ENCODE peak calls at places on chromosomes 7 and 10, in four cellular contexts. J is HepG2, M is K562, Z is SK-N-SH. Y is an unnamed sample.

GRCh38 chr10:72240371-72240770 is 24.3 kb upstream of the ASCC1 start:
- DNase-seq in J (no peak), M (no peak), Z (no peak), Y (no peak)

GRCh38 chr7:156612930-156613329 is 27.6 kb upstream of the RNF32 start:
- DNase-seq in J (no peak), M (no peak), Z (no peak), Y (peak; percentile 55)

GRCh38 chr10:58775960-58776574 is 263.4 kb downstream of the BICC1 start:
- DNase-seq in J (no peak), M (no peak), Z (no peak), Y (no peak)

GRCh38 chr10:127888526-127889312 is 4.0 kb downstream of the CLRN3 start:
- DNase-seq in J (no peak), M (no peak), Z (no peak), Y (no peak)

GRCh38 chr10:102822222-102822621 is 15.0 kb downstream of the CYP17A1 start:
- DNase-seq in J (no peak), M (no peak), Z (no peak), Y (no peak)

GRCh38 chr7:154480817-154481216 is 428.6 kb downstream of the DPP6 start:
- DNase-seq in J (no peak), M (no peak), Z (no peak), Y (no peak)

GRCh38 chr10:53536322-53536721 is 763.7 kb upstream of the MBL2 start:
- DNase-seq in J (no peak), M (no peak), Z (no peak), Y (no peak)

GRCh38 chr10:118504044-118504944 is 91.2 kb downstream of the PRLHR start:
- DNase-seq in J (no peak), M (peak; percentile 41), Z (no peak), Y (no peak)

GRCh38 chr10:73044378-73045285 is 52.0 kb downstream of the P4HA1 start:
- DNase-seq in J (no peak), M (no peak), Z (no peak), Y (no peak)

GRCh38 chr10:110005716-110006115 is 2.1 kb upstream of the ADD3 start:
- DNase-seq in J (peak; percentile 35), M (no peak), Z (peak; percentile 10), Y (no peak)

GRCh38 chr7:2711895-2712675 is 24.1 kb downstream of the AMZ1 start:
- DNase-seq in J (no peak), M (no peak), Z (no peak), Y (no peak)

GRCh38 chr10:61828034-61828433 is 73.5 kb upstream of the ARID5B start:
- DNase-seq in J (no peak), M (no peak), Z (no peak), Y (no peak)

GRCh38 chr10:106311590-106311989 is 852.9 kb downstream of the SORCS1 start:
- DNase-seq in J (no peak), M (no peak), Z (no peak), Y (no peak)

GRCh38 chr10:72506474-72506873 is 119.4 kb downstream of the MICU1 start:
- DNase-seq in J (no peak), M (no peak), Z (no peak), Y (no peak)

GRCh38 chr10:132395704-132396494 is 1.1 kb upstream of the PWWP2B start:
- DNase-seq in J (peak; percentile 62), M (peak; percentile 43), Z (peak; percentile 73), Y (no peak)

GRCh38 chr7:1662101-1662500 is 8.0 kb upstream of the ELFN1 start:
- DNase-seq in J (peak; percentile 14), M (no peak), Z (peak; percentile 10), Y (no peak)

GRCh38 chr10:117241541-117242462 is 888 bp downstream of the SLC18A2 start:
- DNase-seq in J (no peak), M (peak; percentile 21), Z (peak; percentile 75), Y (no peak)

GRCh38 chr7:112422842-112423496 is 27.3 kb upstream of the IFRD1 start:
- DNase-seq in J (peak; percentile 89), M (peak; percentile 88), Z (no peak), Y (no peak)

GRCh38 chr7:25951414-25952276 is 200.4 kb upstream of the NFE2L3 start:
- DNase-seq in J (no peak), M (peak; percentile 95), Z (peak; percentile 39), Y (no peak)

GRCh38 chr7:158858592-158859503 is 2.5 kb downstream of the DYNC2I1 start:
- DNase-seq in J (no peak), M (no peak), Z (no peak), Y (no peak)

GRCh38 chr7:18626086-18626485 is 130.5 kb downstream of the HDAC9 start:
- DNase-seq in J (no peak), M (no peak), Z (no peak), Y (no peak)

GRCh38 chr7:92813390-92814024 is 22.9 kb downstream of the CDK6 start:
- DNase-seq in J (no peak), M (no peak), Z (no peak), Y (peak; percentile 82)

GRCh38 chr7:34523233-34523918 is 134.6 kb upstream of the NPSR1 start:
- DNase-seq in J (no peak), M (no peak), Z (no peak), Y (no peak)

GRCh38 chr7:137715101-137715500 is 131.7 kb downstream of the DGKI start:
- DNase-seq in J (no peak), M (no peak), Z (no peak), Y (no peak)

GRCh38 chr10:4344544-4344994 is 481.4 kb upstream of the AKR1E2 start:
- DNase-seq in J (no peak), M (no peak), Z (no peak), Y (no peak)

GRCh38 chr10:50510517-50511473 is 113.0 kb downstream of the SGMS1 start:
- DNase-seq in J (no peak), M (no peak), Z (no peak), Y (no peak)

GRCh38 chr7:47578581-47579270 is 3.2 kb downstream of the TNS3 start:
- DNase-seq in J (peak; percentile 62), M (no peak), Z (no peak), Y (no peak)

GRCh38 chr7:27066148-27066547 is 29.7 kb downstream of the HOXA1 start:
- DNase-seq in J (no peak), M (no peak), Z (no peak), Y (no peak)

GRCh38 chr10:109411897-109412296 is 511.4 kb downstream of the XPNPEP1 start:
- DNase-seq in J (peak; percentile 5), M (no peak), Z (no peak), Y (no peak)

GRCh38 chr10:103495321-103495720 is 1.8 kb downstream of the NEURL1 start:
- DNase-seq in J (no peak), M (no peak), Z (no peak), Y (no peak)

GRCh38 chr7:107687656-107688055 is 27.0 kb downstream of the SLC26A4 start:
- DNase-seq in J (no peak), M (no peak), Z (no peak), Y (no peak)

GRCh38 chr10:121041906-121042305 is 190.7 kb downstream of the WDR11 start:
- DNase-seq in J (no peak), M (no peak), Z (no peak), Y (no peak)

GRCh38 chr10:68137174-68137573 is 27.9 kb downstream of the MYPN start:
- DNase-seq in J (no peak), M (no peak), Z (no peak), Y (no peak)

GRCh38 chr7:127393370-127394058 is 1.0 kb upstream of the ZNF800 start:
- DNase-seq in J (no peak), M (no peak), Z (peak; percentile 52), Y (no peak)

GRCh38 chr7:127392182-127392565 is 334 bp downstream of the ZNF800 start:
- DNase-seq in J (no peak), M (peak; percentile 84), Z (peak; percentile 82), Y (no peak)

GRCh38 chr7:127392566-127393369 is at the start of gene ZNF800:
- DNase-seq in J (peak; percentile 78), M (peak; percentile 99), Z (peak; percentile 100), Y (no peak)

GRCh38 chr7:127391591-127392181 is 822 bp downstream of the ZNF800 start:
- DNase-seq in J (no peak), M (no peak), Z (no peak), Y (no peak)

DNA sequence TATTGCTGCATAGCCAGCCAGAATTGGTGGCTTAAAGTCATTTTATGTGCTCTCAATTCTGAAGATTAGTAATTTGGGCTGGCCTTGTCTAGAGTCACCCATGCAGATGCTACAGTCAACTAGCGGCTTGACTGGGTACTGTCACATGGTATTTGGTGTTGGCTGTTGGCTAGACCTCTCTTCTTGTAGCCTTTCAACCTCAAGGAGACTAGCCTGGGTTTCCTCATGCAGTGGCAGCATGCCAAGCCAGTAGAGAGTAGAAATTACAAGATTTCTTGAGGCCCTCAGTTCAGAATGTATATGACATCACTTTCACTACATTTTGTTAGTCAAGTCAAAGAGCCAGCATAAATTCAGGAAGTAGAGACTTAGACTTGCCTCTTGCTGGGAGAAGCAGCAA is 3.7 kb upstream of the ZNF800 start:
- DNase-seq in J (no peak), M (peak; percentile 48), Z (no peak), Y (no peak)
- TF ChIP-seq FOXM1 in J (no peak), M (no peak), Z (no peak), Y (peak; percentile 60)

DNA sequence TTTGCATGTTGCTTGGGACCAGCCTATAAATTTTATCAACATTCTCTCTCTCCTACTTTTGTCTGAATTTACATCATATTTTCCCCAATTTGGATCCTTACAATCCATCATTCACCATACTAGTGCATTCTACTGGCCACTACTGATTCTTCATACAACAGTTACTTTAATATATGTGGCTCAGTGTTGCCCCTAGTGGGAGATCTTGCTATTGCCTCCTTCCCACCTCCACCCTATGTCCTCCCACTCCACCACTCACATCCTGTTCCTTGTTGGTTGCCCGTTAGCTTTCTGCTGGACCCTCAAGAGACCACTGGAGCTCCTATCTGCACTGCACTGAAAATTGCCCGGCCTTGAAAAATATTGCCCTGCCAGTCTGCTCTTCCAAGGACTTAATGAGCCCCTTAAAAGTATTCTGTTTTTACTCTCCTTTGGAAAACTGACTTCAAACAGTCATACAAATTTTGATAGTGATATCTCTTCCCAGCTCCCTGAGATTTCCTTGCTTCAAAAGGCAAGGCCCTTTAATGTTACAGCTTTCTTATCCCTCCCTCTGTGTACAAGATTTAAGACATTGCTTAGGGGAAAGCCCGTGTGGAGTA is 243.2 kb upstream of the TMEM229A start:
- DNase-seq in J (peak; percentile 29), M (peak; percentile 64), Z (peak; percentile 27), Y (no peak)
- TF ChIP-seq SMC3 in J (no peak), M (no peak), Z (peak; percentile 27), Y (peak; percentile 45)

DNA sequence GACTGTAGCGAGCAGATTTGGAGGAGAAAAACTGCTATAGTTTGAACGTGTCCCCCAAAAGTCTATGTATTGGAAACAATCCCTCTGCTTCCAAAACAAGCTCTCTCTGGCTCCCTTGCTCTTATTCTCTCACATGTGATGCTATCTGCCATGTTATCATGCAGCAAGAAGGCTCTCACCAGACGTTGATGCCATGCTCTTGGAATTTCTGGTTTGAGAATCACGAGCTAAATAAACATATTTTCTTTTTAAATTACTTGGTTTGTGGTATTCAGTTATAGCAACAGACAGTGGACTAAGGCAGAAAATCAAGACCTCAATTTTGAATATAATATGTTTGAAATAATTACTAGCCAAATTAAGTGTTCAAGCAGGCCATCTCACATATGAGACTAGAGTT is 17.5 kb upstream of the GNAT3 start:
- DNase-seq in J (no peak), M (no peak), Z (no peak), Y (no peak)
- TF ChIP-seq FOXM1 in J (no peak), M (no peak), Z (no peak), Y (no peak)

DNA sequence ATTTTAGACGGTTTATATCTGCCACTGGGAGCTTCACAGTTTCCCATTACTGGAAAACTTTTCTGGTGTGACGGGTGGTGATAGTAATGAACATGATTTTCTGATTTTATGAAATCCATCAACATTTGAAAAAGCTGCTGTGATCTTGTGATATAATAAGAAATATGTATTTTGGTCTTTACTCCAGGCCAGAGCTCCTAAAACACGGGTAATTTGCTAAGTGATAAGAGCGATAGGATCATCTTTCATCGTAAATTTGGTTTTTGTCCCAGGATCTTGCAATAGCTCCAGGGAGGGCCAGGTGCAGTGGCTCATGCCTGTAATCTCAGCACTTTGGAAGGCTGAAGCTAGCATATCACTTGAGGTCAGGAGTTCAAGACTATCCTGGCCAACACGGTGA is 10.8 kb upstream of the RNF216 start:
- DNase-seq in J (no peak), M (no peak), Z (peak; percentile 66), Y (no peak)
- TF ChIP-seq SMC3 in J (no peak), M (no peak), Z (no peak), Y (no peak)

Y was measured in GM12878.